ENCODE peak calls at places on chromosomes 12 and 14, in seven cellular contexts. W is H1, N is H9, P is neuronal stem cell, J is mesendoderm, F is IMR-90, D is mesenchymal stem cell. V is an unnamed sample.

GRCh38 chr12:32444895-32445294 is 45.5 kb downstream of the FGD4 start:
- DNase-seq in F (peak), D (peak), P (no peak), J (peak), N (no peak), W (no peak), V (peak)

GRCh38 chr14:101456246-101457159 is 104.8 kb upstream of the DIO3 start:
- DNase-seq in N (peak), F (no peak), W (peak), J (peak), D (no peak), P (peak), V (no peak)

GRCh38 chr12:31749024-31749704 is 20.3 kb upstream of the AMN1 start:
- DNase-seq in F (peak), N (peak), W (no peak), D (peak), P (no peak), J (peak), V (peak)

GRCh38 chr12:52551466-52551865 is 1.5 kb downstream of the KRT71 start:
- DNase-seq in P (no peak), D (no peak), J (peak), F (no peak), N (no peak), W (no peak), V (peak)

GRCh38 chr12:19223018-19223417 is 93.5 kb downstream of the PLEKHA5 start:
- DNase-seq in F (no peak), N (no peak), J (no peak), P (no peak), W (no peak), D (no peak), V (peak)

GRCh38 chr12:46332260-46332659 is 40.3 kb downstream of the SLC38A2 start:
- DNase-seq in N (no peak), P (no peak), J (no peak), D (peak), W (no peak), F (peak), V (peak)

GRCh38 chr14:76917158-76917596 is 91.0 kb downstream of the LRRC74A start:
- DNase-seq in J (peak), W (peak), N (peak), D (peak), P (peak), F (peak), V (peak)

GRCh38 chr14:88562831-88563686 is at the start of gene ZC3H14:
- DNase-seq in D (peak), P (peak), N (peak), F (peak), J (peak), W (peak), V (peak)

GRCh38 chr12:65237153-65237552 is 41.3 kb upstream of the MSRB3 start:
- DNase-seq in D (no peak), P (no peak), W (no peak), N (no peak), J (no peak), F (no peak), V (no peak)

GRCh38 chr14:35992816-35993511 is 166.8 kb downstream of the BRMS1L start:
- DNase-seq in F (no peak), N (no peak), W (no peak), D (no peak), J (no peak), P (no peak), V (no peak)

GRCh38 chr12:75837700-75838099 is 193.9 kb downstream of the PHLDA1 start:
- DNase-seq in N (no peak), D (peak), W (no peak), J (peak), P (no peak), F (no peak), V (no peak)

GRCh38 chr14:85516239-85517112 is 13.5 kb upstream of the FLRT2 start:
- DNase-seq in P (no peak), F (peak), J (no peak), D (peak), W (no peak), N (no peak), V (no peak)

GRCh38 chr12:92224685-92225331 is 79.2 kb upstream of the BTG1 start:
- DNase-seq in W (peak), J (peak), P (no peak), N (no peak), F (peak), D (peak), V (peak)
- H3K23ac ChIP-seq in W (no peak), J (no peak), P (no peak), N (no peak), F (no peak), D (no peak), V (no peak)

GRCh38 chr14:100039903-100040302 is 25.3 kb upstream of the EVL start:
- DNase-seq in P (no peak), D (no peak), J (no peak), N (no peak), W (no peak), F (no peak), V (no peak)
- H3K23ac ChIP-seq in P (no peak), D (no peak), J (no peak), N (no peak), W (no peak), F (no peak), V (no peak)

GRCh38 chr12:12689672-12690287 is 6.2 kb downstream of the GPR19 start:
- DNase-seq in N (no peak), P (no peak), F (peak), W (no peak), J (no peak), D (no peak), V (no peak)
- H3K23ac ChIP-seq in N (no peak), P (no peak), F (no peak), W (no peak), J (no peak), D (no peak), V (no peak)

GRCh38 chr12:27583981-27584380 is 60.0 kb downstream of the PPFIBP1 start:
- DNase-seq in P (no peak), D (no peak), W (no peak), F (no peak), N (no peak), J (no peak), V (no peak)
- H3K23ac ChIP-seq in P (no peak), D (no peak), W (no peak), F (peak), N (no peak), J (no peak), V (no peak)

GRCh38 chr12:121383601-121384019 is 16.3 kb upstream of the RNF34 start:
- DNase-seq in N (no peak), F (no peak), D (no peak), J (no peak), P (no peak), W (no peak), V (peak)
- H3K23ac ChIP-seq in N (no peak), F (no peak), D (no peak), J (no peak), P (no peak), W (no peak), V (no peak)

V was measured in trophoblast cell.